ENCODE peak calls at places on chromosome 3, in four cellular contexts. R is right cardiac atrium, K is sigmoid colon, F is Peyer's patch. S is an unnamed sample.

GRCh38 chr3:150401285-150401684 is 6.8 kb upstream of the TSC22D2 start:
- DNase-seq in R (no peak), K (no peak), F (no peak), S (no peak)

GRCh38 chr3:184748219-184749135 is 36.6 kb upstream of the MAGEF1 start:
- DNase-seq in R (no peak), K (no peak), F (no peak), S (peak; percentile 20)

GRCh38 chr3:151314593-151314992 is 2.0 kb downstream of the GPR87 start:
- DNase-seq in R (no peak), K (no peak), F (no peak), S (no peak)

GRCh38 chr3:89107461-89108035 is at the start of gene EPHA3:
- DNase-seq in R (peak; percentile 90), K (peak; percentile 85), F (peak; percentile 77), S (peak; percentile 74)

GRCh38 chr3:135513106-135514063 is 452.1 kb upstream of the PPP2R3A start:
- DNase-seq in R (no peak), K (no peak), F (no peak), S (peak; percentile 26)

GRCh38 chr3:81760215-81760614 is 1.2 kb downstream of the GBE1 start:
- DNase-seq in R (no peak), K (no peak), F (no peak), S (no peak)

GRCh38 chr3:182523836-182524235 is 269.5 kb upstream of the ATP11B start:
- DNase-seq in R (no peak), K (no peak), F (no peak), S (no peak)

GRCh38 chr3:42036483-42036823 is 54.7 kb upstream of the TRAK1 start:
- DNase-seq in R (no peak), K (peak; percentile 77), F (peak; percentile 47), S (no peak)

GRCh38 chr3:159322322-159322939 is 520.6 kb downstream of the MFSD1 start:
- DNase-seq in R (peak; percentile 69), K (no peak), F (peak; percentile 45), S (peak; percentile 21)

GRCh38 chr3:10992017-10992945 is at the start of gene SLC6A1:
- DNase-seq in R (peak; percentile 71), K (no peak), F (no peak), S (no peak)
- H3K4me3 ChIP-seq in R (peak within 1 kb of the TSS; percentile 55), K (peak within 1 kb of the TSS; percentile 48), F (peak within 1 kb of the TSS; percentile 39), S (no peak within 1 kb of the TSS)

GRCh38 chr3:138355071-138355470 is 6.7 kb downstream of the MRAS start:
- DNase-seq in R (no peak), K (peak; percentile 11), F (no peak), S (no peak)
- H3K4me3 ChIP-seq in R (no peak overlapping the region), K (no peak overlapping the region), F (no peak overlapping the region), S (no peak overlapping the region)

GRCh38 chr3:189275852-189276251 is 104.1 kb downstream of the TPRG1 start:
- DNase-seq in R (no peak), K (no peak), F (no peak), S (no peak)

GRCh38 chr3:189275182-189275581 is 103.4 kb downstream of the TPRG1 start:
- DNase-seq in R (no peak), K (no peak), F (no peak), S (no peak)

GRCh38 chr3:189278211-189278610 is 106.4 kb downstream of the TPRG1 start:
- DNase-seq in R (no peak), K (no peak), F (no peak), S (no peak)

GRCh38 chr3:189277711-189278110 is 105.9 kb downstream of the TPRG1 start:
- DNase-seq in R (no peak), K (no peak), F (no peak), S (no peak)

DNA sequence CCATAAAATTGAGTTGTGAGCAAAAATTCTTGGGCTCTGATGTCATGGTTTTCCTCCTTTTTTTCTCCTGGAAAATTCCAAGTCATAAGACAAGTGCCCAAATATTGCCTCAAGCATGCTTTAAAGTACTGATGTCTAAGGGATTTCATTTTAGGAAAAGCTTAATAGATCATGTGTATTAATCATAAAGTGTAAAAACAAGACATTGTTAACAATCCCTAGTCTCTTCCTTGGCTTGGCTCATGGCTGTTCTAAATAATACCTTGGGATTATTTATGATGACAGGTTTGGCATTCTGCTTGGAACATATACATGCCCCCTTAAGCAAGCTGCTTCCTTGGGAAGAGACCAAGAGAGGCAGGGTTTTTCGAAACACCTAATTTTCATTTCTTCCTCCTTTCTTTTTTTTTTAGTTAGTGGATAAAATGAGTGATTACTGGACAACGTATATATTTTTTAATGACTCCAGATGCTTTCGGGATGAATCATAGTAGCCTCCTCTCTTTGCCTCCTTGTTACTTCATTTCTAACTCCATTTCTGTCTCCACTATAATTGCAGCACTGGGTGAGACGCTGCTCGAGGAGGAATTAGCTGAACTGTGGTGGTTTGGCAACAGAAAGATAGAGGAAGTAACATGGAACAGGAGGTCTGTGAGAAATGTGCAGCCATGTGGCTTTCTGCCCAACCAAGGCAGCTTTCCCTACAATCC is 104.9 kb downstream of the TPRG1 start:
- DNase-seq in R (peak; percentile 52), K (no peak), F (no peak), S (no peak)
- H3K4me3 ChIP-seq in R (no peak overlapping the region), K (no peak overlapping the region), F (no peak overlapping the region), S (no peak overlapping the region)

DNA sequence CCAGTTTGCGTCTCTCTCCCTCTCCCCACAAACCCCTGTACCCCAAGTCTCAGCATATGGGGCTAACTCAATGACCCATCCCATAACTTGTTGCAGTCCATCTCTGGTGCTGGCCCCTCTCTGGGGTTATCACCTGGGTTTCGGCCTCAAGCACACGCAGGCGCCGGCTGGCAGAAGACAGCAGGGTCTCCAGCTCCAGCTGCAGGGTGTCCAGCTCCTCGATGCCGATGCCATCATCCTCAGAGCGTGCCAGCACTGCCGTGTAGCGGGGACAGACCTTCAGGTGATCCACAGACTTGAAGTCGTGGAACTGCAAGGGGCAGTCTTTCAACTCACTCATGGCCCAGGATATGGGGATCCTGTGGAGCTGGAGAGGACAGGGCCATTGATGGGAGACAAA is 1.1 kb downstream of the TADA3 start:
- DNase-seq in R (no peak), K (no peak), F (no peak), S (no peak)
- H3K4me3 ChIP-seq in R (no peak overlapping the region), K (no peak overlapping the region), F (no peak overlapping the region), S (peak overlapping the region; percentile 100)

DNA sequence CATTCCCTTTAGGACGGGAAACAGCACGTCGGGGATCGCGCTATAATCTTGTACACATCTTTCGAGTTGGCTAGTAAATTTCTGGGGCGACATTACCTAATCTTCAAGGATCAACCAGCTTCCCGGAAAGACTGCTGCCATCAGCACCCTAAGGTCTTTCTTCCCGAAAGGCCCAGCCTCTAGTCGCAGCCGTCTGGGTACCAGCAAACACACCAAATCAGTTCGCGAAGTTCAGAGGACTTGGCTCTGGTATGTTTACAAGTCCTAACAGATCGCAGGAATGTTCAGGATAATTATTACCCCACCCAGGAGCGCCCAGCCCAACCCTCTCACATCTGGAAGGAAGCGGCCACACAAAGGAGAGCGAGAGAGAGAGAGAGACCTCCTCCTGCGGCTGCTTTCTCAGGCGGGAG is 155.2 kb upstream of the FRMD4B start:
- DNase-seq in R (no peak), K (no peak), F (no peak), S (no peak)
- H3K4me3 ChIP-seq in R (peak overlapping the region; percentile 82), K (peak overlapping the region; percentile 46), F (peak overlapping the region; percentile 44), S (no peak overlapping the region)

GRCh38 chr3:120311863-120312794 is 27.1 kb upstream of the GPR156 start:
- DNase-seq in R (no peak), K (no peak), F (no peak), S (no peak)

GRCh38 chr3:120300971-120301370 is 15.9 kb upstream of the GPR156 start:
- DNase-seq in R (no peak), K (no peak), F (no peak), S (no peak)

GRCh38 chr3:120302361-120302760 is 17.3 kb upstream of the GPR156 start:
- DNase-seq in R (no peak), K (no peak), F (no peak), S (no peak)

GRCh38 chr3:120304569-120305090 is 19.6 kb upstream of the GPR156 start:
- DNase-seq in R (no peak), K (no peak), F (no peak), S (no peak)

GRCh38 chr3:120306519-120307455 is 21.8 kb upstream of the GPR156 start:
- DNase-seq in R (peak; percentile 52), K (no peak), F (no peak), S (no peak)
- H3K4me3 ChIP-seq in R (no peak overlapping the region), K (no peak overlapping the region), F (no peak overlapping the region), S (no peak overlapping the region)